ENCODE peak calls at places on chromosomes 11 and 22, in six cellular contexts. J is psoas muscle, B is left lung, A is NT2/D1, X is upper lobe of right lung, H is prostate gland. E is an unnamed sample.

GRCh38 chr11:123519055-123519796 is 89.2 kb downstream of the GRAMD1B start:
- DNase-seq in J (no peak), B (no peak), A (no peak), X (no peak), H (no peak), E (no peak)

GRCh38 chr11:67238894-67239794 is 27.1 kb upstream of the GRK2 start:
- DNase-seq in J (no peak), B (no peak), A (no peak), X (no peak), H (no peak), E (no peak)

GRCh38 chr11:31236052-31236652 is 133.4 kb downstream of the DCDC1 start:
- DNase-seq in J (no peak), B (no peak), A (no peak), X (no peak), H (no peak), E (no peak)

GRCh38 chr11:16154715-16155396 is 201.5 kb downstream of the SOX6 start:
- DNase-seq in J (no peak), B (no peak), A (no peak), X (no peak), H (no peak), E (no peak)

GRCh38 chr22:49975543-49976389 is 15.2 kb downstream of the PIM3 start:
- DNase-seq in J (peak; percentile 18), B (peak; percentile 82), A (no peak), X (peak; percentile 72), H (no peak), E (no peak)

GRCh38 chr11:72676874-72677341 is 2.7 kb upstream of the PDE2A start:
- DNase-seq in J (peak; percentile 67), B (peak; percentile 90), A (peak; percentile 79), X (peak; percentile 82), H (peak; percentile 36), E (no peak)

GRCh38 chr11:48148749-48149148 is 67.9 kb upstream of the OR4B1 start:
- DNase-seq in J (no peak), B (no peak), A (no peak), X (no peak), H (no peak), E (no peak)

GRCh38 chr11:104956528-104956927 is 11.8 kb downstream of the CASP4 start:
- DNase-seq in J (no peak), B (no peak), A (no peak), X (no peak), H (peak; percentile 19), E (no peak)

GRCh38 chr11:106457727-106458126 is 380.3 kb downstream of the AASDHPPT start:
- DNase-seq in J (no peak), B (no peak), A (no peak), X (no peak), H (no peak), E (no peak)

GRCh38 chr11:10144954-10145353 is 149.1 kb downstream of the SBF2 start:
- DNase-seq in J (no peak), B (no peak), A (no peak), X (no peak), H (no peak), E (no peak)

GRCh38 chr22:49373289-49373666 is 454.4 kb downstream of the BRD1 start:
- DNase-seq in J (no peak), B (no peak), A (no peak), X (peak; percentile 22), H (no peak), E (no peak)

GRCh38 chr22:38843716-38844660 is at the start of gene NPTXR:
- DNase-seq in J (peak; percentile 58), B (peak; percentile 84), A (peak; percentile 20), X (no peak), H (peak; percentile 58), E (no peak)

GRCh38 chr22:23070418-23071162 is at the start of gene GNAZ:
- DNase-seq in J (peak; percentile 36), B (peak; percentile 77), A (no peak), X (peak; percentile 64), H (no peak), E (no peak)

GRCh38 chr11:130088217-130088616 is 18.5 kb downstream of the APLP2 start:
- DNase-seq in J (no peak), B (no peak), A (no peak), X (no peak), H (no peak), E (no peak)

GRCh38 chr11:19827399-19828135 is 114.9 kb downstream of the NAV2 start:
- DNase-seq in J (no peak), B (no peak), A (no peak), X (no peak), H (no peak), E (no peak)

GRCh38 chr11:102343789-102344188 is 3.2 kb upstream of the BIRC2 start:
- DNase-seq in J (no peak), B (no peak), A (no peak), X (no peak), H (no peak), E (peak; percentile 70)

GRCh38 chr11:40252236-40252635 is 1207.2 kb downstream of the LRRC4C start:
- DNase-seq in J (no peak), B (no peak), A (no peak), X (no peak), H (no peak), E (no peak)

GRCh38 chr22:23786261-23786710 is 480 bp upstream of the SMARCB1 start:
- DNase-seq in J (no peak), B (no peak), A (no peak), X (no peak), H (peak; percentile 25), E (no peak)

GRCh38 chr22:26476705-26477340 is 6.8 kb downstream of the HPS4 start:
- DNase-seq in J (no peak), B (no peak), A (no peak), X (no peak), H (no peak), E (no peak)

GRCh38 chr11:61959026-61959608 is 8.3 kb downstream of the FTH1 start:
- DNase-seq in J (no peak), B (no peak), A (no peak), X (peak; percentile 25), H (no peak), E (no peak)

GRCh38 chr11:69935941-69936505 is 116.8 kb upstream of the FGF3 start:
- DNase-seq in J (no peak), B (no peak), A (no peak), X (no peak), H (no peak), E (no peak)

GRCh38 chr11:9263840-9264380 is 1.2 kb downstream of the DENND5A start:
- DNase-seq in J (no peak), B (no peak), A (no peak), X (no peak), H (no peak), E (no peak)

GRCh38 chr22:17910561-17911311 is 113.6 kb downstream of the MICAL3 start:
- DNase-seq in J (peak; percentile 86), B (peak; percentile 63), A (peak; percentile 49), X (no peak), H (peak; percentile 39), E (peak; percentile 70)

GRCh38 chr11:70508231-70508480 is 109.8 kb downstream of the CTTN start:
- DNase-seq in J (no peak), B (no peak), A (no peak), X (no peak), H (no peak), E (no peak)

GRCh38 chr11:27721505-27722116 is 21.4 kb upstream of the BDNF start:
- DNase-seq in J (no peak), B (no peak), A (no peak), X (no peak), H (no peak), E (no peak)
- H3K4me3 ChIP-seq in J (peak overlapping the region; percentile 54), B (no peak overlapping the region), A (peak overlapping the region; percentile 43), X (no peak overlapping the region), H (no peak overlapping the region), E (peak overlapping the region; percentile 68)

GRCh38 chr11:63919267-63920125 is 2.5 kb upstream of the RCOR2 start:
- DNase-seq in J (peak; percentile 39), B (no peak), A (peak; percentile 96), X (no peak), H (no peak), E (no peak)
- H3K4me3 ChIP-seq in J (peak overlapping the region; percentile 73), B (no peak overlapping the region), A (peak overlapping the region; percentile 84), X (peak overlapping the region; percentile 23), H (no peak overlapping the region), E (peak overlapping the region; percentile 8)

DNA sequence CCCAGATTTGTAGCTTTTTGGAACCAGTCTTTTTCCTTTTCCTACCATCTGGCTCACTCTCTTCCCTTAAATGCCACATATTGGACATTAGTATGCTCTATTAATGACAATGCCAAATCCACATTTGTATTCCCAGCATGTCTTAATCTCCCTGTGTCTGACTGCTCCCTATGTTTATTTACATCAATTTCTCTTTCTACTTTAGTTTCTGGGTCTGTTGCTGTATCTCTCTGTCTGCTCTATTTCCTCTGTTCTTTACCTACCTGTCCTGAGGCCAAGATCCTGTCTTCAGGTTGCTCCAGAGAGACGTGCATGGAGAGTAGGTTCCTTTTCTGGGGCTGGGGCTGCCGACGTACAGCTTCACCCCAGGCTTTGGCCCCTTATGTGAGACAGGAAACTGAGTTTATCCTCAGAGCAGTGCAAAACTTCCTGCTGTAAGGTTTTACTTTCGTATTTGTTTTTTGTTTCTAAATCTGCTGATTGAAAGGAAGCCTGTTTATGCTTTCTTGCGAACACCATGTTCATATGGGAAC is 25.6 kb downstream of the OR2AG2 start:
- DNase-seq in J (no peak), B (no peak), A (no peak), X (no peak), H (no peak), E (no peak)
- H3K4me3 ChIP-seq in J (peak overlapping the region; percentile 52), B (no peak overlapping the region), A (no peak overlapping the region), X (peak overlapping the region; percentile 45), H (no peak overlapping the region), E (no peak overlapping the region)

GRCh38 chr11:134278356-134278755 is 2.2 kb downstream of the GLB1L3 start:
- DNase-seq in J (no peak), B (no peak), A (no peak), X (no peak), H (no peak), E (no peak)

GRCh38 chr11:134276396-134277175 is 407 bp downstream of the GLB1L3 start:
- DNase-seq in J (no peak), B (no peak), A (no peak), X (no peak), H (no peak), E (no peak)

GRCh38 chr11:134275188-134275533 is 1.0 kb upstream of the GLB1L3 start:
- DNase-seq in J (no peak), B (no peak), A (no peak), X (no peak), H (no peak), E (no peak)

GRCh38 chr11:134275534-134276395 is at the start of gene GLB1L3:
- DNase-seq in J (no peak), B (no peak), A (no peak), X (peak; percentile 71), H (peak; percentile 32), E (no peak)

DNA sequence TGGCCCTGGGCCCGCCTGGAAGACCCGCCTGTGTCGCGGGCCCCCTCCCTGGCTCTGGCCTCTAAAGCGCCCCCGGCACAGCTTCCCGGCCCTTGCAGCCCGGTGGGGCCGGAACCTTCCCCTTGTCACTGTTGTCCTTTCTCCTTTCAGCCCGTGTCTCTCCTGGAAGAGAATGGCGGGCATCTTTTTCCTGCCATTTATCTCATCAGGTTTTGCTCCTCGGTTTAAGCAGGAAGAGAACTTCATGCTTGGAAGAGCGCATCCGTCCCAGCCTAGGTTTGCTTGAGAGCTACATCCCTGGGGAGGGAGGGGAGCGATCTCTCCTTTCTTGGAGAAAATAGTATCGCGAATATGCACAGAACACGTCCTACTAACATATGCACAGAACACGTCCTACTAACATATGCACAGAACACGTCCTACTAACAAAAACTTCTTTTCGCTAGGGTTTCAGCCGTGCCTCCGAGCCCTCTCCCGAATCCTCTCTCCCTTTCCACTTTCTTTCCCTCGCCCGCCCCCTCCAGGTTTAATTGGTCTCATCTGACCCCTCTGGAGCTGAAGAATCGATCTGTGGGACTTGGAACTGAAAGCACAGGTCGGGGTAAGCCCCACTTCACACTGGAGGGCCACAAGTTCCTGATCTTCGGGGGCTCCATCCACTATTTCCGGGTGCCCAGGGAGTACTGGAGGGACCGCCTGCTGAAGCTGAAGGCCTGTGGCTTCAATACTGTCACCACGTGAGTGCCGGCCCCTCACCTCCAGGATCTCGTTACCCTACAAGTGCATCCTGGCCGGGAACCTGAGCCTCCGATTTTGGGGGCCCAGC is 1.2 kb downstream of the GLB1L3 start:
- DNase-seq in J (no peak), B (no peak), A (no peak), X (no peak), H (no peak), E (no peak)
- H3K4me3 ChIP-seq in J (peak overlapping the region; percentile 56), B (no peak overlapping the region), A (peak overlapping the region; percentile 55), X (no peak overlapping the region), H (peak overlapping the region; percentile 42), E (no peak overlapping the region)

E was measured in AG04449.